ENCODE peak calls at places on chromosomes 13 and 19, in seven cellular contexts. One of them, this sample, is unnamed.
A peak's percentile ranks its signal among the peaks of the same experiment; 100 is the strongest.

GRCh38 chr13:65744761-65745160 is 1485.4 kb downstream of the PCDH9 start:
- DNase-seq in ovary: no peak
- DNase-seq in brain microvascular endothelial cell: no peak
- DNase-seq in foreskin fibroblast: peak; percentile 4
- DNase-seq in A549: no peak
- DNase-seq in lung: no peak
- DNase-seq in uterus: no peak
- DNase-seq in this sample: peak; percentile 26

GRCh38 chr13:111639994-111640393 is 319.6 kb downstream of the TEX29 start:
- DNase-seq in ovary: no peak
- DNase-seq in brain microvascular endothelial cell: no peak
- DNase-seq in foreskin fibroblast: no peak
- DNase-seq in uterus: no peak
- DNase-seq in A549: no peak
- DNase-seq in lung: no peak
- DNase-seq in this sample: no peak

GRCh38 chr19:3304871-3305423 is 61.4 kb upstream of the NFIC start:
- DNase-seq in brain microvascular endothelial cell: peak; percentile 57
- DNase-seq in foreskin fibroblast: peak; percentile 79
- DNase-seq in ovary: peak; percentile 84
- DNase-seq in lung: peak; percentile 71
- DNase-seq in A549: peak; percentile 62
- DNase-seq in uterus: peak; percentile 66
- DNase-seq in this sample: peak; percentile 32

GRCh38 chr13:85283408-85283807 is 515.8 kb downstream of the SLITRK6 start:
- DNase-seq in foreskin fibroblast: no peak
- DNase-seq in ovary: no peak
- DNase-seq in uterus: no peak
- DNase-seq in brain microvascular endothelial cell: peak; percentile 4
- DNase-seq in A549: no peak
- DNase-seq in lung: no peak
- DNase-seq in this sample: no peak

GRCh38 chr19:13778398-13778797 is 4.1 kb downstream of the C19orf53 start:
- DNase-seq in A549: no peak
- DNase-seq in lung: no peak
- DNase-seq in brain microvascular endothelial cell: no peak
- DNase-seq in ovary: no peak
- DNase-seq in uterus: no peak
- DNase-seq in foreskin fibroblast: no peak
- DNase-seq in this sample: no peak

GRCh38 chr19:56718231-56718630 is 46.7 kb upstream of the ZNF835 start:
- DNase-seq in A549: no peak
- DNase-seq in brain microvascular endothelial cell: no peak
- DNase-seq in ovary: no peak
- DNase-seq in foreskin fibroblast: no peak
- DNase-seq in uterus: no peak
- DNase-seq in lung: no peak
- DNase-seq in this sample: no peak

GRCh38 chr13:103640617-103641016 is 574.4 kb upstream of the SLC10A2 start:
- DNase-seq in A549: no peak
- DNase-seq in ovary: no peak
- DNase-seq in foreskin fibroblast: no peak
- DNase-seq in lung: no peak
- DNase-seq in uterus: no peak
- DNase-seq in brain microvascular endothelial cell: peak; percentile 26
- DNase-seq in this sample: no peak

GRCh38 chr13:30806784-30807183 is 71.4 kb downstream of the ALOX5AP start:
- DNase-seq in A549: no peak
- DNase-seq in lung: no peak
- DNase-seq in uterus: no peak
- DNase-seq in ovary: no peak
- DNase-seq in foreskin fibroblast: peak; percentile 85
- DNase-seq in brain microvascular endothelial cell: peak; percentile 64
- DNase-seq in this sample: no peak

GRCh38 chr19:31548941-31549340 is 199.7 kb upstream of the TSHZ3 start:
- DNase-seq in brain microvascular endothelial cell: peak; percentile 2
- DNase-seq in ovary: no peak
- DNase-seq in foreskin fibroblast: peak; percentile 53
- DNase-seq in A549: no peak
- DNase-seq in lung: no peak
- DNase-seq in uterus: no peak
- DNase-seq in this sample: peak; percentile 11

GRCh38 chr19:36837525-36837901 is 674 bp downstream of the ZNF790 start:
- DNase-seq in lung: no peak
- DNase-seq in uterus: no peak
- DNase-seq in A549: no peak
- DNase-seq in brain microvascular endothelial cell: peak; percentile 22
- DNase-seq in ovary: no peak
- DNase-seq in foreskin fibroblast: no peak
- DNase-seq in this sample: no peak

GRCh38 chr13:110425444-110425780 is 118.3 kb downstream of the COL4A2 start:
- DNase-seq in A549: no peak
- DNase-seq in lung: no peak
- DNase-seq in foreskin fibroblast: peak; percentile 87
- DNase-seq in brain microvascular endothelial cell: peak; percentile 91
- DNase-seq in uterus: no peak
- DNase-seq in ovary: no peak
- DNase-seq in this sample: peak; percentile 81

GRCh38 chr13:55244991-55245644 is 1895.6 kb upstream of the PRR20A start:
- DNase-seq in foreskin fibroblast: no peak
- DNase-seq in brain microvascular endothelial cell: no peak
- DNase-seq in lung: no peak
- DNase-seq in uterus: no peak
- DNase-seq in A549: no peak
- DNase-seq in ovary: no peak
- DNase-seq in this sample: no peak
- TF ChIP-seq CTCF in foreskin fibroblast: no peak
- TF ChIP-seq CTCF in brain microvascular endothelial cell: peak; percentile 14
- TF ChIP-seq CTCF in lung: no peak
- TF ChIP-seq CTCF in uterus: no peak
- TF ChIP-seq CTCF in A549: no peak
- TF ChIP-seq CTCF in ovary: no peak
- TF ChIP-seq CTCF in this sample: no peak

GRCh38 chr19:4732680-4733114 is 9.1 kb upstream of the DPP9 start:
- DNase-seq in brain microvascular endothelial cell: no peak
- DNase-seq in foreskin fibroblast: peak; percentile 78
- DNase-seq in ovary: no peak
- DNase-seq in A549: peak; percentile 57
- DNase-seq in uterus: peak; percentile 59
- DNase-seq in lung: peak; percentile 55
- DNase-seq in this sample: peak; percentile 26
- H3K4me3 ChIP-seq in brain microvascular endothelial cell: no peak overlapping the region
- H3K4me3 ChIP-seq in foreskin fibroblast: no peak overlapping the region
- H3K4me3 ChIP-seq in ovary: no peak overlapping the region
- H3K4me3 ChIP-seq in A549: no peak overlapping the region
- H3K4me3 ChIP-seq in uterus: no peak overlapping the region
- H3K4me3 ChIP-seq in lung: no peak overlapping the region
- H3K4me3 ChIP-seq in this sample: no peak overlapping the region

GRCh38 chr13:101681834-101682233 is 229.4 kb downstream of the ITGBL1 start:
- DNase-seq in ovary: no peak
- DNase-seq in lung: no peak
- DNase-seq in A549: no peak
- DNase-seq in uterus: no peak
- DNase-seq in foreskin fibroblast: peak; percentile 62
- DNase-seq in brain microvascular endothelial cell: no peak
- DNase-seq in this sample: no peak
- TF ChIP-seq CTCF in ovary: no peak
- TF ChIP-seq CTCF in lung: no peak
- TF ChIP-seq CTCF in A549: no peak
- TF ChIP-seq CTCF in uterus: no peak
- TF ChIP-seq CTCF in foreskin fibroblast: no peak
- TF ChIP-seq CTCF in brain microvascular endothelial cell: no peak
- TF ChIP-seq CTCF in this sample: no peak

GRCh38 chr13:48434203-48434602 is 21.3 kb upstream of the LPAR6 start:
- DNase-seq in ovary: no peak
- DNase-seq in lung: no peak
- DNase-seq in uterus: no peak
- DNase-seq in brain microvascular endothelial cell: no peak
- DNase-seq in A549: no peak
- DNase-seq in foreskin fibroblast: no peak
- DNase-seq in this sample: no peak

GRCh38 chr13:48429886-48430285 is 17.0 kb upstream of the LPAR6 start:
- DNase-seq in lung: no peak
- DNase-seq in uterus: no peak
- DNase-seq in brain microvascular endothelial cell: no peak
- DNase-seq in A549: no peak
- DNase-seq in ovary: no peak
- DNase-seq in foreskin fibroblast: no peak
- DNase-seq in this sample: no peak

GRCh38 chr13:48431431-48431830 is 18.5 kb upstream of the LPAR6 start:
- DNase-seq in ovary: no peak
- DNase-seq in A549: no peak
- DNase-seq in foreskin fibroblast: peak; percentile 28
- DNase-seq in uterus: no peak
- DNase-seq in brain microvascular endothelial cell: no peak
- DNase-seq in lung: no peak
- DNase-seq in this sample: no peak

GRCh38 chr13:48429036-48429435 is 16.1 kb upstream of the LPAR6 start:
- DNase-seq in brain microvascular endothelial cell: no peak
- DNase-seq in foreskin fibroblast: no peak
- DNase-seq in ovary: no peak
- DNase-seq in uterus: no peak
- DNase-seq in A549: no peak
- DNase-seq in lung: no peak
- DNase-seq in this sample: no peak

DNA sequence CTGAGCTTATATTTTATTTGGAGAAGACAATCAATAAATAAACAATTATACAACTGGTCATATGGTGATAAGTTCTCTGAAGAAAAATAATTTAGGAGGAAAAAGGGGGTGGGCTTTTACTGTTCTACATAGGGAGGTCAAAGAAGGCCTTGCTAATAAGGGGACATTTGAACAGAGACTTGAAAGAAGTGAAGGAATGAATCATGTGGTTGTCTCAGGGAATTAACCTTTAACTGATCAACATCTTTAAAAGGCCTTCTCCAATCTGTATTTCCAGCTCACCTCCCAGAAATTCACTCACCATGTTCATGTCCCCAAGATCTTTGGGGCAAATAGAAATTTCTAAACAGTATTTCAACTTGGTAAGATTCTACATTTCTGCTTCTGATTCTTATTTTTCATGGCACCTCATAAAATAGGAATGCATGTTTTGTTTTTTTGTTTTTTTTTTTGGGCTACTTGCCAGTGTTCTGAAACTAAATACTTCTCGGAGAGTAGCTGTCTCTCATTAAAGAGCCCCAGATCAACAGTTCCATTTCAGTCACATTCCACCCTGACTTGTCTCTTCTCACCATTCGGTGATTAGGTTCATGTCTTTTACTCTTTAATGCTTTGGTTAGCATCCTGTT is 19.2 kb upstream of the LPAR6 start:
- DNase-seq in A549: no peak
- DNase-seq in brain microvascular endothelial cell: no peak
- DNase-seq in ovary: no peak
- DNase-seq in foreskin fibroblast: peak; percentile 76
- DNase-seq in uterus: no peak
- DNase-seq in lung: no peak
- DNase-seq in this sample: no peak
- H3K4me3 ChIP-seq in A549: no peak overlapping the region
- H3K4me3 ChIP-seq in brain microvascular endothelial cell: no peak overlapping the region
- H3K4me3 ChIP-seq in ovary: no peak overlapping the region
- H3K4me3 ChIP-seq in foreskin fibroblast: no peak overlapping the region
- H3K4me3 ChIP-seq in uterus: no peak overlapping the region
- H3K4me3 ChIP-seq in lung: no peak overlapping the region
- H3K4me3 ChIP-seq in this sample: no peak overlapping the region

DNA sequence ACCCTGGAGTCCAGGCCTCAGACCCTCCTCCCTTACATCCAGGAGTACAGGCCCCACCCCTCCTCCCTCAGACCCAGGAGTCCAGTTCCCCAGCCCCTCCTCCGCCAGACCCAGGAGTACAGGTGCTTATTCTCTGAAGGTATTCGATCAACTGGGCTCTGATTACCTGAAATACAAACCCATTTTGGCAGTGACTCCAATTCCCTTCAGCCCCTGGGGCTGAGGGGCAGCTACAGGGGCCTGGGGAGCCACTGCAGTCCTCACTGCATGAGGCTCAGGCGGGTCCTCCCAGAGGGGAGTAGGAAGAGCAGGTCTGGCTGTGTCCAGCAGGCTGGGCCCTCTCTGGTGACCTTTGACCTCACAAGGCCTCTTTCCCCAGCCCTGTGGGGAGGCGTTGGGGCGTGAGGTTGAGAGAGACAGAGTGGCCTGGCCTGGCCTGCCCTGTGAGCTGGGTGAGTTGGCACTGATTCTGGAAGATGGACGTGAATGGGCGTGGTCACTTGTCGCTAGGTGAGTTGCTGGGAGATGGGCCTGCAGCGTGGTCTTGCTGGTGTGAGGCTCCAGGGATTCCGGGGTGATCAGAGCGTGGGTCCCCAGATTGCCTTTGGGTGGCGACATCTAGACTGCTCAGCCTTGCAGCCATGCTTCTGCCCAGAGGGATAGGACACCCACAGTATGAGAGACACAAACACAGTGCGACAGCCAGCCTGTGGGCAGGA is 3.1 kb downstream of the BCAT2 start:
- DNase-seq in ovary: no peak
- DNase-seq in A549: no peak
- DNase-seq in lung: no peak
- DNase-seq in uterus: no peak
- DNase-seq in foreskin fibroblast: no peak
- DNase-seq in brain microvascular endothelial cell: no peak
- DNase-seq in this sample: no peak
- TF ChIP-seq CTCF in ovary: no peak
- TF ChIP-seq CTCF in A549: peak; percentile 14
- TF ChIP-seq CTCF in lung: no peak
- TF ChIP-seq CTCF in uterus: no peak
- TF ChIP-seq CTCF in foreskin fibroblast: no peak
- TF ChIP-seq CTCF in brain microvascular endothelial cell: peak; percentile 6
- TF ChIP-seq CTCF in this sample: no peak

DNA sequence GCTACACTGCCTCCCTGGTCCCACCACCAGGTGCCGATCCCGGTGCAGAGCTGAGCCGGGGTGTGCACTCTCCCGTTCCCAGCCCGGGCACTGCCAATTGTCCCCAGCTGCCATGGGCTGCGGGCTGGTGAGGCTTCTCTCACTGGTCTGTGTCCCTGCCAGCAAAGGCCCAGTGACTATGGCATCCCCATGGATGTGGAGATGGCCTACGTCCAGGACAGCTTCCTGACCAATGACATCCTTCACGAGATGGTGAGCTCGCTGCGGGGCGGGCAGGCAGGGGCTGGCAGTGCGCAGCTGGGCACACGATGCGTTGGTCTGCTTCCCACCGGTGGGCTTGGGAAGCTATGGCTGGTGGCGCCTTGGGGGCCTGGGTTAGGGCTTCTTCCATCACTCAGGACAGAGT is 14.6 kb downstream of the MPND start:
- DNase-seq in ovary: peak; percentile 30
- DNase-seq in foreskin fibroblast: no peak
- DNase-seq in A549: no peak
- DNase-seq in brain microvascular endothelial cell: no peak
- DNase-seq in lung: no peak
- DNase-seq in uterus: no peak
- DNase-seq in this sample: no peak
- H3K4me3 ChIP-seq in ovary: no peak overlapping the region
- H3K4me3 ChIP-seq in foreskin fibroblast: no peak overlapping the region
- H3K4me3 ChIP-seq in A549: no peak overlapping the region
- H3K4me3 ChIP-seq in brain microvascular endothelial cell: no peak overlapping the region
- H3K4me3 ChIP-seq in lung: no peak overlapping the region
- H3K4me3 ChIP-seq in uterus: no peak overlapping the region
- H3K4me3 ChIP-seq in this sample: no peak overlapping the region

GRCh38 chr19:1811942-1812425 is at the start of gene ATP8B3:
- DNase-seq in uterus: no peak
- DNase-seq in A549: peak; percentile 56
- DNase-seq in lung: no peak
- DNase-seq in ovary: no peak
- DNase-seq in brain microvascular endothelial cell: no peak
- DNase-seq in foreskin fibroblast: no peak
- DNase-seq in this sample: no peak
- TF ChIP-seq CTCF in uterus: no peak
- TF ChIP-seq CTCF in A549: no peak
- TF ChIP-seq CTCF in lung: no peak
- TF ChIP-seq CTCF in ovary: no peak
- TF ChIP-seq CTCF in brain microvascular endothelial cell: no peak
- TF ChIP-seq CTCF in foreskin fibroblast: peak; percentile 16
- TF ChIP-seq CTCF in this sample: peak; percentile 34

GRCh38 chr19:42407816-42408175 is 17.7 kb upstream of the CNFN start:
- DNase-seq in lung: no peak
- DNase-seq in ovary: no peak
- DNase-seq in brain microvascular endothelial cell: no peak
- DNase-seq in uterus: no peak
- DNase-seq in A549: no peak
- DNase-seq in foreskin fibroblast: no peak
- DNase-seq in this sample: no peak
- H3K4me3 ChIP-seq in lung: no peak overlapping the region
- H3K4me3 ChIP-seq in ovary: no peak overlapping the region
- H3K4me3 ChIP-seq in brain microvascular endothelial cell: no peak overlapping the region
- H3K4me3 ChIP-seq in uterus: no peak overlapping the region
- H3K4me3 ChIP-seq in A549: no peak overlapping the region
- H3K4me3 ChIP-seq in foreskin fibroblast: no peak overlapping the region
- H3K4me3 ChIP-seq in this sample: no peak overlapping the region